ENCODE peak calls at places on chromosomes 5 and 9, in five cellular contexts. C, J, Y, T and O are unnamed samples.

GRCh38 chr9:93585259-93585658 is 8.9 kb downstream of the PHF2 start:
- DNase-seq in C (no peak), J (no peak), Y (no peak), T (no peak), O (no peak)

GRCh38 chr5:158812381-158812780 is 287.3 kb downstream of the EBF1 start:
- DNase-seq in C (no peak), J (no peak), Y (no peak), T (no peak), O (peak)

GRCh38 chr9:93567271-93567959 is 9.0 kb upstream of the PHF2 start:
- DNase-seq in C (peak), J (peak), Y (peak), T (no peak), O (no peak)

GRCh38 chr5:76590027-76590426 is 33.2 kb downstream of the F2RL2 start:
- DNase-seq in C (no peak), J (no peak), Y (no peak), T (peak), O (no peak)

GRCh38 chr5:93395891-93396465 is 185.0 kb downstream of the NR2F1-AS1 start:
- DNase-seq in C (no peak), J (no peak), Y (no peak), T (no peak), O (no peak)

GRCh38 chr5:51095481-51095880 is 287.8 kb upstream of the ISL1 start:
- DNase-seq in C (no peak), J (peak), Y (no peak), T (no peak), O (no peak)

GRCh38 chr5:74310386-74310785 is 330.1 kb downstream of the ENC1 start:
- DNase-seq in C (peak), J (no peak), Y (no peak), T (peak), O (no peak)

GRCh38 chr9:113695901-113696300 is 180.2 kb upstream of the ZNF618 start:
- DNase-seq in C (peak), J (no peak), Y (no peak), T (peak), O (no peak)

GRCh38 chr9:76789850-76790249 is 25.6 kb downstream of the PCA3 start:
- DNase-seq in C (no peak), J (no peak), Y (no peak), T (no peak), O (no peak)

GRCh38 chr5:118937393-118938061 is 50.8 kb downstream of the DTWD2 start:
- DNase-seq in C (no peak), J (no peak), Y (no peak), T (peak), O (no peak)

GRCh38 chr9:96617439-96618185 is 2.0 kb downstream of the CDC14B start:
- DNase-seq in C (no peak), J (no peak), Y (peak), T (no peak), O (peak)

GRCh38 chr9:71681708-71682268 is 86.5 kb downstream of the CEMIP2 start:
- DNase-seq in C (peak), J (no peak), Y (no peak), T (no peak), O (no peak)

GRCh38 chr9:128390150-128390812 is 19.1 kb downstream of the URM1 start:
- DNase-seq in C (no peak), J (no peak), Y (no peak), T (no peak), O (no peak)

GRCh38 chr5:17412760-17413671 is 85.0 kb upstream of the TAF11L2 start:
- DNase-seq in C (no peak), J (peak), Y (no peak), T (peak), O (no peak)

GRCh38 chr5:3845249-3845648 is 249.6 kb downstream of the IRX1 start:
- DNase-seq in C (no peak), J (no peak), Y (no peak), T (peak), O (no peak)

GRCh38 chr9:83339435-83339834 is 198.8 kb downstream of the FRMD3 start:
- DNase-seq in C (peak), J (no peak), Y (no peak), T (no peak), O (no peak)

GRCh38 chr5:180792965-180793287 is 9.7 kb downstream of the MGAT1 start:
- DNase-seq in C (no peak), J (no peak), Y (no peak), T (no peak), O (no peak)